ENCODE peak calls at places on chromosomes 3 and 15, in ten cellular contexts. K, S, W, A, V, D, F, J, R and X are unnamed samples.
A peak's percentile ranks its signal among the peaks of the same experiment; 100 is the strongest.

GRCh38 chr3:120451670-120452220 is 953 bp upstream of the FSTL1 start:
- DNase-seq in K (no peak), S (no peak), W (no peak), A (no peak), V (no peak), D (no peak), F (no peak), J (no peak), R (no peak), X (no peak)

GRCh38 chr3:18111702-18112311 is 313.3 kb downstream of the SATB1 start:
- DNase-seq in K (no peak), S (no peak), W (peak; percentile 43), A (no peak), V (no peak), D (no peak), F (no peak), J (no peak), R (no peak), X (no peak)

GRCh38 chr3:28726840-28727239 is 378.2 kb upstream of the AZI2 start:
- DNase-seq in K (peak; percentile 89), S (no peak), W (peak; percentile 48), A (peak; percentile 46), V (peak; percentile 29), D (no peak), F (peak; percentile 22), J (peak; percentile 2), R (no peak), X (no peak)

GRCh38 chr3:194306109-194306686 is 44.9 kb downstream of the CPN2 start:
- DNase-seq in K (peak; percentile 74), S (no peak), W (peak; percentile 34), A (no peak), V (no peak), D (no peak), F (no peak), J (peak; percentile 42), R (peak; percentile 28), X (peak; percentile 96)

GRCh38 chr15:29123991-29124390 is 145.6 kb downstream of the NSMCE3 start:
- DNase-seq in K (no peak), S (no peak), W (no peak), A (no peak), V (no peak), D (no peak), F (no peak), J (no peak), R (no peak), X (no peak)

GRCh38 chr3:59992578-59992977 is 942.8 kb upstream of the CFAP20DC start:
- DNase-seq in K (no peak), S (no peak), W (no peak), A (no peak), V (no peak), D (no peak), F (no peak), J (no peak), R (no peak), X (no peak)

GRCh38 chr3:38345879-38346583 is 554 bp upstream of the XYLB start:
- DNase-seq in K (peak; percentile 55), S (no peak), W (no peak), A (no peak), V (no peak), D (no peak), F (no peak), J (no peak), R (no peak), X (no peak)

GRCh38 chr3:29183346-29184087 is 97.4 kb upstream of the RBMS3 start:
- DNase-seq in K (no peak), S (no peak), W (no peak), A (no peak), V (peak; percentile 81), D (peak; percentile 69), F (no peak), J (no peak), R (no peak), X (no peak)